ENCODE peak calls at places on chromosomes 1 and 21, in nine cellular contexts. F is trophoblast cell, B is GM23338, T is body of pancreas, R is heart left ventricle, N is pancreas, I is left ventricle myocardium inferior, D is breast epithelium, K is mammary epithelial cell. L is an unnamed sample.

GRCh38 chr1:58929667-58930325 is 145.9 kb upstream of the JUN start:
- DNase-seq in K (peak), D (no peak), B (no peak), F (peak), R (no peak), I (no peak), N (no peak), T (no peak), L (peak)

GRCh38 chr1:81439046-81439823 is 361.5 kb upstream of the ADGRL2 start:
- DNase-seq in K (no peak), R (no peak), N (no peak), F (no peak), D (no peak), T (no peak), I (no peak), B (no peak), L (no peak)

GRCh38 chr1:39301606-39302005 is 97.1 kb downstream of the MACF1 start:
- DNase-seq in K (no peak), I (no peak), F (no peak), R (no peak), D (no peak), N (no peak), T (no peak), B (no peak), L (no peak)

GRCh38 chr21:45555557-45556301 is 13.5 kb upstream of the SLC19A1 start:
- DNase-seq in F (peak), K (peak), D (peak), R (peak), T (peak), I (peak), N (peak), B (peak), L (peak)

GRCh38 chr1:69109276-69109675 is 458.4 kb upstream of the LRRC7 start:
- DNase-seq in B (no peak), D (no peak), T (no peak), I (no peak), N (no peak), K (peak), R (no peak), F (no peak), L (no peak)

GRCh38 chr1:54777431-54777830 is 13.1 kb upstream of the PARS2 start:
- DNase-seq in R (peak), N (no peak), T (peak), B (no peak), F (no peak), K (no peak), D (no peak), I (no peak), L (no peak)

GRCh38 chr1:112058815-112059450 is 69.5 kb upstream of the KCND3 start:
- DNase-seq in F (no peak), B (peak), R (no peak), T (no peak), D (no peak), I (no peak), N (no peak), K (peak), L (no peak)

GRCh38 chr1:37186246-37186756 is 152.0 kb upstream of the GRIK3 start:
- DNase-seq in I (no peak), K (no peak), T (peak), R (no peak), F (no peak), D (no peak), N (peak), B (no peak), L (no peak)

GRCh38 chr1:19744335-19744743 is 55.4 kb downstream of the TMCO4 start:
- DNase-seq in N (no peak), F (no peak), T (no peak), D (no peak), B (no peak), K (no peak), I (no peak), R (no peak), L (no peak)

GRCh38 chr1:64112281-64112680 is 91.1 kb upstream of the UBE2U start:
- DNase-seq in R (no peak), I (no peak), K (peak), N (no peak), T (no peak), D (no peak), F (peak), B (no peak), L (no peak)

GRCh38 chr21:32934829-32935228 is 90.9 kb upstream of the OLIG2 start:
- DNase-seq in I (no peak), B (no peak), K (no peak), N (no peak), R (no peak), F (no peak), D (no peak), T (no peak), L (no peak)
- H3K27ac ChIP-seq in I (no peak), B (no peak), K (no peak), N (no peak), R (no peak), F (no peak), D (no peak), T (no peak), L (no peak)

DNA sequence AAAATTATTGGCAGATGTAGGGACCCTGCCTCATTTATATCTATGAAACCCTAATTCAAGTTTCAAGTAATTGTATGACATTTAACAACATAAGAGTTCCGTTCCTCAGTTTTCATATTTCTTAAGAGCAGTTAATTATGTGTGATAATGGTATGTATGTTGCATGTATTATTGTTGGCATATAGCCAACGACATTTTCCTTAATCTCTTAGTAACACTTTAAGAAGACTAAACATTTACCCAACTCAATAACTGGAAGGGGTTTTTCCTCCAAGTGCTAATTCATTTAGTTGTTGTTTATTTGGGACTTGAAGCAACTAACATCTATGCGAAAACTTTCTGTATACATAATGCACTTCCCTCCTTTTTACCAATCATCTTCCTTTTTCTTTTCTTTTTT is 1.5 kb upstream of the RALGPS2 start:
- DNase-seq in R (no peak), T (no peak), K (peak), I (no peak), B (no peak), D (no peak), F (no peak), N (no peak), L (no peak)
- H3K4me3 ChIP-seq in R (no peak), T (no peak), K (no peak), I (no peak), B (no peak), D (no peak), F (no peak), N (no peak), L (no peak)

GRCh38 chr1:67566803-67567202 is 118.2 kb upstream of the GADD45A start:
- DNase-seq in T (no peak), F (no peak), B (no peak), I (no peak), D (no peak), N (no peak), R (no peak), K (peak), L (no peak)

GRCh38 chr1:67561704-67562113 is 123.3 kb upstream of the GADD45A start:
- DNase-seq in R (peak), K (peak), T (peak), F (peak), B (peak), I (peak), D (peak), N (peak), L (peak)

GRCh38 chr1:67563684-67564083 is 121.3 kb upstream of the GADD45A start:
- DNase-seq in B (no peak), F (no peak), N (no peak), D (no peak), R (no peak), I (no peak), T (no peak), K (no peak), L (no peak)

GRCh38 chr1:67560580-67561285 is 124.3 kb upstream of the GADD45A start:
- DNase-seq in B (no peak), T (no peak), F (no peak), K (no peak), D (no peak), N (no peak), I (no peak), R (no peak), L (no peak)

GRCh38 chr1:67564193-67564592 is 120.8 kb upstream of the GADD45A start:
- DNase-seq in D (no peak), B (no peak), F (no peak), I (no peak), K (no peak), N (no peak), T (no peak), R (peak), L (no peak)
- H3K27ac ChIP-seq in D (peak), B (no peak), F (no peak), I (peak), K (no peak), N (no peak), T (peak), R (no peak), L (no peak)

DNA sequence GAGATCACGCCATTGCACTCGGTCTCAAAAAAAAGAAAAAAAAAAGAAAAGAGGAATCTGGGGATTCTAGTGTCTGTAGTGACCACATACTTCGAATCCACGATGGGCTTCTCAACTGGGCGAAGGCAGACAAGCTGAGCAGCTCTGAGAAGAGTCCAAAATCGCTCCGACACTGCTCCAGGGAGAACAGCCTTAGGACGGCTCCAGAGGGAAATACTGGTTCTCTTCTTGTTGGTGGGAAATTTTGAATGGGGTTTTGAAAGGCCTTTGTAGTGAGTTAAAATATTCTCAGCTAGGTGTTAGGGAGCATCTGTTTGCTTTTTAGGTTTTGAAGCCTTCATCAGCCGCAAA is 18.3 kb upstream of the HJV start:
- DNase-seq in D (no peak), R (no peak), T (no peak), B (peak), I (no peak), F (peak), N (no peak), K (peak), L (no peak)
- H3K4me3 ChIP-seq in D (peak), R (peak), T (no peak), B (peak), I (peak), F (no peak), N (no peak), K (no peak), L (no peak)

GRCh38 chr21:14687277-14687642 is 141.1 kb upstream of the SAMSN1 start:
- DNase-seq in N (no peak), R (no peak), F (peak), T (no peak), K (no peak), D (no peak), B (no peak), I (no peak), L (no peak)
- H3K27ac ChIP-seq in N (no peak), R (no peak), F (no peak), T (no peak), K (no peak), D (no peak), B (no peak), I (no peak), L (no peak)

GRCh38 chr1:150560576-150560975 is 11.4 kb downstream of the ADAMTSL4 start:
- DNase-seq in B (peak), I (no peak), T (no peak), D (peak), R (no peak), K (no peak), F (no peak), N (peak), L (no peak)
- H3K4me3 ChIP-seq in B (peak), I (peak), T (no peak), D (peak), R (peak), K (peak), F (no peak), N (peak), L (peak)

DNA sequence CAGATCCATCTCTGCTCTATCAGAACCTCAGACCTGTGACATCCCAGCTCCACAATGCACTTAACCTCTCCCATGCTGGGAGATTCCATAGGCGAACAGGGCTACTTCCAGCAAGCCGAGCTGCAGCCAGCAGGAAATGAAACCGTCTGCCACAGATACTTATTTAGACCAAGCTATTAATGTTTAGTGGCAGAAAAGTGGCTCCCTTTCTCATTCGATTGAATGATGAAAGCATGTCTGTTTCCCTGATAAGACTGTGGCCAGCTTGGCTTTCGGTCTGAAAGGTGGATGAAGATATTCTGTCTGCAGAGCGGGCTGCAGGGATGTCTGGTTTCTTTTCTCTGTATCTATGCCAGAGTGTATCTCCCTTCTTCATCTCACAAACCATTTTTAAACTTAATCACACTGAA is 146.4 kb downstream of the GREM2 start:
- DNase-seq in N (no peak), K (no peak), T (no peak), R (no peak), I (no peak), F (no peak), B (peak), D (no peak), L (no peak)
- H3K27ac ChIP-seq in N (no peak), K (no peak), T (no peak), R (no peak), I (no peak), F (peak), B (no peak), D (no peak), L (no peak)